ENCODE peak calls at places on chromosomes 4 and X, in four cellular contexts. C, I, L and M are unnamed samples.

GRCh38 chr4:16914208-16914607 is 15.8 kb upstream of the LDB2 start:
- DNase-seq in C (no peak), I (no peak), L (no peak), M (no peak)

GRCh38 chr4:182922551-182923284 is 5.5 kb upstream of the DCTD start:
- DNase-seq in C (no peak), I (no peak), L (no peak), M (no peak)

GRCh38 chrX:66633541-66633940 is 5.3 kb downstream of the EDA2R start:
- DNase-seq in C (peak; percentile 9), I (no peak), L (no peak), M (no peak)

GRCh38 chr4:86338521-86338920 is 21.3 kb downstream of the MAPK10 start:
- DNase-seq in C (no peak), I (no peak), L (no peak), M (no peak)

GRCh38 chr4:98996056-98996941 is 778 bp downstream of the METAP1 start:
- DNase-seq in C (peak; percentile 26), I (peak; percentile 70), L (no peak), M (no peak)

GRCh38 chr4:82780398-82781231 is 18.0 kb downstream of the SCD5 start:
- DNase-seq in C (no peak), I (peak; percentile 87), L (no peak), M (peak; percentile 63)

GRCh38 chr4:82741188-82741587 is 57.4 kb downstream of the SCD5 start:
- DNase-seq in C (no peak), I (no peak), L (no peak), M (no peak)

GRCh38 chrX:3286196-3286920 is 60.1 kb downstream of the MXRA5 start:
- DNase-seq in C (peak; percentile 34), I (no peak), L (no peak), M (no peak)

GRCh38 chr4:99947190-99947578 is 766 bp upstream of the DNAJB14 start:
- DNase-seq in C (no peak), I (no peak), L (no peak), M (peak; percentile 6)

GRCh38 chrX:72029473-72030411 is 102.0 kb downstream of the RTL5 start:
- DNase-seq in C (peak; percentile 53), I (no peak), L (no peak), M (no peak)

GRCh38 chr4:53596901-53597300 is 5.6 kb upstream of the LNX1 start:
- DNase-seq in C (no peak), I (no peak), L (no peak), M (no peak)

GRCh38 chr4:106266201-106266600 is 49.8 kb downstream of the TBCK start:
- DNase-seq in C (no peak), I (no peak), L (no peak), M (no peak)

GRCh38 chrX:123138473-123138872 is 45.6 kb upstream of the GRIA3 start:
- DNase-seq in C (peak; percentile 0), I (no peak), L (no peak), M (no peak)

GRCh38 chr4:184893836-184894571 is 68.2 kb upstream of the ACSL1 start:
- DNase-seq in C (no peak), I (no peak), L (no peak), M (no peak)

GRCh38 chr4:53676402-53676871 is 85.2 kb upstream of the LNX1 start:
- DNase-seq in C (no peak), I (no peak), L (no peak), M (no peak)

GRCh38 chr4:10808591-10808990 is 124.0 kb upstream of the CLNK start:
- DNase-seq in C (no peak), I (no peak), L (no peak), M (no peak)

GRCh38 chr4:74659576-74660411 is 134.5 kb downstream of the BTC start:
- DNase-seq in C (peak; percentile 90), I (no peak), L (no peak), M (no peak)

GRCh38 chrX:20477219-20477618 is 210.5 kb upstream of the RPS6KA3 start:
- DNase-seq in C (no peak), I (no peak), L (no peak), M (no peak)

GRCh38 chr4:100149190-100149589 is 41.1 kb downstream of the DDIT4L start:
- DNase-seq in C (no peak), I (no peak), L (no peak), M (no peak)

GRCh38 chrX:15894724-15895123 is 40.1 kb upstream of the AP1S2 start:
- DNase-seq in C (no peak), I (no peak), L (no peak), M (no peak)

GRCh38 chrX:20906571-20906970 is 467.6 kb upstream of the CNKSR2 start:
- DNase-seq in C (no peak), I (no peak), L (no peak), M (no peak)

GRCh38 chr4:173370130-173370476 is 651 bp upstream of the SAP30 start:
- DNase-seq in C (no peak), I (peak; percentile 86), L (peak; percentile 42), M (peak; percentile 62)

GRCh38 chrX:154084449-154085300 is 12.8 kb downstream of the MECP2 start:
- DNase-seq in C (no peak), I (no peak), L (no peak), M (no peak)

GRCh38 chr4:146338512-146338911 is 124.2 kb downstream of the REELD1 start:
- DNase-seq in C (no peak), I (no peak), L (no peak), M (no peak)